ENCODE peak calls at places on chromosomes 16 and 17, in six cellular contexts. One of them, this sample, is unnamed.

GRCh38 chr16:79801550-79802090 is 201.1 kb upstream of the MAF start:
- DNase-seq in CD8-positive, alpha-beta T cell: no peak
- DNase-seq in left ventricle myocardium inferior: no peak
- DNase-seq in IMR-90: no peak
- DNase-seq in mammary epithelial cell: peak; percentile 25
- DNase-seq in tibial nerve: no peak
- DNase-seq in this sample: no peak

GRCh38 chr16:13168091-13168572 is 266.7 kb downstream of the SHISA9 start:
- DNase-seq in CD8-positive, alpha-beta T cell: no peak
- DNase-seq in IMR-90: no peak
- DNase-seq in mammary epithelial cell: peak; percentile 88
- DNase-seq in tibial nerve: no peak
- DNase-seq in left ventricle myocardium inferior: no peak
- DNase-seq in this sample: no peak

GRCh38 chr17:57442401-57442823 is 186.1 kb downstream of the MSI2 start:
- DNase-seq in IMR-90: peak; percentile 91
- DNase-seq in mammary epithelial cell: no peak
- DNase-seq in CD8-positive, alpha-beta T cell: no peak
- DNase-seq in tibial nerve: no peak
- DNase-seq in left ventricle myocardium inferior: no peak
- DNase-seq in this sample: no peak

GRCh38 chr16:15650019-15650697 is at the start of gene NDE1:
- DNase-seq in IMR-90: peak; percentile 85
- DNase-seq in tibial nerve: peak; percentile 82
- DNase-seq in mammary epithelial cell: peak; percentile 90
- DNase-seq in left ventricle myocardium inferior: peak; percentile 94
- DNase-seq in CD8-positive, alpha-beta T cell: peak; percentile 66
- DNase-seq in this sample: peak; percentile 95

GRCh38 chr17:82876602-82877391 is 37.0 kb upstream of the ZNF750 start:
- DNase-seq in mammary epithelial cell: peak; percentile 81
- DNase-seq in tibial nerve: peak; percentile 64
- DNase-seq in IMR-90: peak; percentile 78
- DNase-seq in CD8-positive, alpha-beta T cell: no peak
- DNase-seq in left ventricle myocardium inferior: peak; percentile 78
- DNase-seq in this sample: peak; percentile 89

GRCh38 chr16:22300427-22301071 is 3.3 kb downstream of the POLR3E start:
- DNase-seq in tibial nerve: peak; percentile 36
- DNase-seq in mammary epithelial cell: peak; percentile 39
- DNase-seq in IMR-90: peak; percentile 62
- DNase-seq in left ventricle myocardium inferior: peak; percentile 59
- DNase-seq in CD8-positive, alpha-beta T cell: no peak
- DNase-seq in this sample: no peak

GRCh38 chr17:82328994-82329507 is 4.5 kb downstream of the SECTM1 start:
- DNase-seq in CD8-positive, alpha-beta T cell: no peak
- DNase-seq in IMR-90: no peak
- DNase-seq in tibial nerve: no peak
- DNase-seq in mammary epithelial cell: no peak
- DNase-seq in left ventricle myocardium inferior: no peak
- DNase-seq in this sample: no peak

GRCh38 chr17:77373298-77374169 is 232.8 kb downstream of the SEC14L1 start:
- DNase-seq in CD8-positive, alpha-beta T cell: peak; percentile 22
- DNase-seq in mammary epithelial cell: no peak
- DNase-seq in IMR-90: no peak
- DNase-seq in tibial nerve: peak; percentile 52
- DNase-seq in left ventricle myocardium inferior: peak; percentile 50
- DNase-seq in this sample: peak; percentile 87

GRCh38 chr17:41919165-41919817 is 540 bp upstream of the ACLY start:
- DNase-seq in IMR-90: no peak
- DNase-seq in left ventricle myocardium inferior: no peak
- DNase-seq in tibial nerve: peak; percentile 55
- DNase-seq in CD8-positive, alpha-beta T cell: no peak
- DNase-seq in mammary epithelial cell: no peak
- DNase-seq in this sample: no peak

GRCh38 chr16:7835032-7835431 is 502.4 kb downstream of the RBFOX1 start:
- DNase-seq in mammary epithelial cell: no peak
- DNase-seq in tibial nerve: no peak
- DNase-seq in CD8-positive, alpha-beta T cell: no peak
- DNase-seq in left ventricle myocardium inferior: no peak
- DNase-seq in IMR-90: no peak
- DNase-seq in this sample: no peak

GRCh38 chr17:40035162-40035559 is 19.0 kb downstream of the MED24 start:
- DNase-seq in mammary epithelial cell: no peak
- DNase-seq in IMR-90: peak; percentile 47
- DNase-seq in left ventricle myocardium inferior: no peak
- DNase-seq in CD8-positive, alpha-beta T cell: no peak
- DNase-seq in tibial nerve: no peak
- DNase-seq in this sample: peak; percentile 35

GRCh38 chr17:61415374-61416210 is 15.9 kb downstream of the TBX2 start:
- DNase-seq in tibial nerve: no peak
- DNase-seq in mammary epithelial cell: no peak
- DNase-seq in left ventricle myocardium inferior: no peak
- DNase-seq in CD8-positive, alpha-beta T cell: no peak
- DNase-seq in IMR-90: peak; percentile 37
- DNase-seq in this sample: no peak

GRCh38 chr17:17933775-17934174 is 38.4 kb downstream of the TOM1L2 start:
- DNase-seq in left ventricle myocardium inferior: no peak
- DNase-seq in mammary epithelial cell: no peak
- DNase-seq in tibial nerve: no peak
- DNase-seq in IMR-90: peak; percentile 67
- DNase-seq in CD8-positive, alpha-beta T cell: no peak
- DNase-seq in this sample: no peak

GRCh38 chr17:901964-902363 is 77.6 kb downstream of the NXN start:
- DNase-seq in mammary epithelial cell: no peak
- DNase-seq in left ventricle myocardium inferior: no peak
- DNase-seq in CD8-positive, alpha-beta T cell: no peak
- DNase-seq in tibial nerve: no peak
- DNase-seq in IMR-90: peak; percentile 30
- DNase-seq in this sample: no peak

GRCh38 chr17:57861737-57862409 is 12.0 kb upstream of the MRPS23 start:
- DNase-seq in mammary epithelial cell: no peak
- DNase-seq in left ventricle myocardium inferior: peak; percentile 78
- DNase-seq in IMR-90: no peak
- DNase-seq in tibial nerve: peak; percentile 53
- DNase-seq in CD8-positive, alpha-beta T cell: no peak
- DNase-seq in this sample: peak; percentile 88

GRCh38 chr16:30838876-30839471 is 52.0 kb upstream of the ZNF629 start:
- DNase-seq in CD8-positive, alpha-beta T cell: no peak
- DNase-seq in left ventricle myocardium inferior: no peak
- DNase-seq in tibial nerve: no peak
- DNase-seq in mammary epithelial cell: no peak
- DNase-seq in IMR-90: no peak
- DNase-seq in this sample: no peak

GRCh38 chr16:17343028-17343427 is 127.7 kb downstream of the XYLT1 start:
- DNase-seq in CD8-positive, alpha-beta T cell: peak; percentile 21
- DNase-seq in IMR-90: no peak
- DNase-seq in tibial nerve: no peak
- DNase-seq in left ventricle myocardium inferior: no peak
- DNase-seq in mammary epithelial cell: no peak
- DNase-seq in this sample: no peak

GRCh38 chr17:71251276-71251675 is 869.5 kb upstream of the SOX9 start:
- DNase-seq in mammary epithelial cell: peak; percentile 27
- DNase-seq in IMR-90: peak; percentile 41
- DNase-seq in left ventricle myocardium inferior: no peak
- DNase-seq in tibial nerve: no peak
- DNase-seq in CD8-positive, alpha-beta T cell: no peak
- DNase-seq in this sample: no peak

GRCh38 chr17:55524440-55525220 is 13.4 kb upstream of the SMIM36 start:
- DNase-seq in mammary epithelial cell: no peak
- DNase-seq in IMR-90: no peak
- DNase-seq in CD8-positive, alpha-beta T cell: no peak
- DNase-seq in left ventricle myocardium inferior: no peak
- DNase-seq in tibial nerve: no peak
- DNase-seq in this sample: no peak

GRCh38 chr17:10754109-10754508 is 24.3 kb upstream of the TMEM220 start:
- DNase-seq in left ventricle myocardium inferior: no peak
- DNase-seq in CD8-positive, alpha-beta T cell: no peak
- DNase-seq in tibial nerve: no peak
- DNase-seq in IMR-90: peak; percentile 11
- DNase-seq in mammary epithelial cell: no peak
- DNase-seq in this sample: no peak

GRCh38 chr17:16926591-16927451 is 45.1 kb downstream of the TNFRSF13B start:
- DNase-seq in left ventricle myocardium inferior: peak; percentile 5
- DNase-seq in CD8-positive, alpha-beta T cell: no peak
- DNase-seq in mammary epithelial cell: no peak
- DNase-seq in IMR-90: no peak
- DNase-seq in tibial nerve: no peak
- DNase-seq in this sample: peak; percentile 62

GRCh38 chr17:62995377-62995885 is 29.4 kb downstream of the TANC2 start:
- DNase-seq in CD8-positive, alpha-beta T cell: no peak
- DNase-seq in mammary epithelial cell: peak; percentile 43
- DNase-seq in IMR-90: peak; percentile 43
- DNase-seq in tibial nerve: no peak
- DNase-seq in left ventricle myocardium inferior: no peak
- DNase-seq in this sample: no peak

GRCh38 chr17:41024702-41025101 is 2.3 kb downstream of the KRTAP1-5 start:
- DNase-seq in mammary epithelial cell: no peak
- DNase-seq in left ventricle myocardium inferior: no peak
- DNase-seq in IMR-90: peak; percentile 14
- DNase-seq in tibial nerve: no peak
- DNase-seq in CD8-positive, alpha-beta T cell: no peak
- DNase-seq in this sample: no peak

GRCh38 chr16:5604770-5605169 is 507.2 kb upstream of the EEF2KMT start:
- DNase-seq in tibial nerve: no peak
- DNase-seq in mammary epithelial cell: no peak
- DNase-seq in IMR-90: no peak
- DNase-seq in left ventricle myocardium inferior: no peak
- DNase-seq in CD8-positive, alpha-beta T cell: no peak
- DNase-seq in this sample: no peak

GRCh38 chr17:78172284-78173024 is 4.1 kb downstream of the SYNGR2 start:
- DNase-seq in CD8-positive, alpha-beta T cell: no peak
- DNase-seq in mammary epithelial cell: no peak
- DNase-seq in IMR-90: peak; percentile 49
- DNase-seq in left ventricle myocardium inferior: peak; percentile 56
- DNase-seq in tibial nerve: peak; percentile 25
- DNase-seq in this sample: no peak

DNA sequence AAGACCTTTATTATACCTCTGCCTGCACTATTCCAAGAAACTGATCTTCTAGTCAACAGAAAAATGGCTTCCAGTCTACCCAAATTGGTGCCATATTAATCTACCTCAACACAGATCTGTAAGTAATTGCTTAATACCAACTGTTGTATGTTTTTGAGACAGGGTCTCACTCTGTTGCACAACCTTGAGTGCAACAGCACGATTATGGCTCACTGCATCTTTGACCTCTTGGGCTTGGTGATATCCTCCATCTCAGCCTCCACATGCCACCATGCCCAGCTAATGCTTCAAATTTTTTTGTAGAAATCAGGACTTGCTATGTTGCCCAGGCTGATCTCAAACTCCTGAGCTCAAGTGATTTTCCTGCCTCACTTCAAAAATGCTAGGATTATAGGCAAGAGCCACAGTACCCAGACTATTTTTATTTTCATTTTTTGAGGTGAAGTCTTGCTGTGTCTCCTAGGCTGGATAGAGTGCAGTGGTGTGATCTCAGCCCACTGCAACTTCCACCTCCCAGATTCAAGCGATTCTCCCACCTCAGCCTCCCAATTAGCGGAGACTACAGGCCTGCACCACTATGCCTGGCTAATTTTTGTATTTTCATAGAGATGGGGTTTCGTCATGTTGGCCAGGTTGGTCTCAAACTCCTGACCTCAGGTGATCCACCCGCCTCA is 14.4 kb downstream of the NUFIP2 start:
- DNase-seq in tibial nerve: no peak
- DNase-seq in CD8-positive, alpha-beta T cell: no peak
- DNase-seq in left ventricle myocardium inferior: no peak
- DNase-seq in IMR-90: no peak
- DNase-seq in mammary epithelial cell: no peak
- DNase-seq in this sample: no peak
- H3K9me3 ChIP-seq in tibial nerve: no peaks in the 10 kb centered on the region
- H3K9me3 ChIP-seq in CD8-positive, alpha-beta T cell: no peaks in the 10 kb centered on the region
- H3K9me3 ChIP-seq in left ventricle myocardium inferior: no peaks in the 10 kb centered on the region
- H3K9me3 ChIP-seq in IMR-90: no peaks in the 10 kb centered on the region
- H3K9me3 ChIP-seq in mammary epithelial cell: peaks cover 6% of the 10 kb centered on the region
- H3K9me3 ChIP-seq in this sample: no peaks in the 10 kb centered on the region

GRCh38 chr16:3306078-3306477 is 781 bp downstream of the ZNF75A start:
- DNase-seq in mammary epithelial cell: no peak
- DNase-seq in left ventricle myocardium inferior: no peak
- DNase-seq in tibial nerve: no peak
- DNase-seq in CD8-positive, alpha-beta T cell: no peak
- DNase-seq in IMR-90: no peak
- DNase-seq in this sample: no peak
- H3K9me3 ChIP-seq in mammary epithelial cell: peaks cover 41% of the 10 kb centered on the region
- H3K9me3 ChIP-seq in left ventricle myocardium inferior: peaks cover 86% of the 10 kb centered on the region
- H3K9me3 ChIP-seq in tibial nerve: peaks cover 4% of the 10 kb centered on the region
- H3K9me3 ChIP-seq in CD8-positive, alpha-beta T cell: peaks cover 17% of the 10 kb centered on the region
- H3K9me3 ChIP-seq in IMR-90: peaks cover 48% of the 10 kb centered on the region
- H3K9me3 ChIP-seq in this sample: peaks cover 12% of the 10 kb centered on the region

GRCh38 chr17:38798614-38799500 is 499 bp downstream of the PIP4K2B start:
- DNase-seq in CD8-positive, alpha-beta T cell: no peak
- DNase-seq in left ventricle myocardium inferior: peak; percentile 58
- DNase-seq in mammary epithelial cell: peak; percentile 43
- DNase-seq in IMR-90: peak; percentile 35
- DNase-seq in tibial nerve: peak; percentile 9
- DNase-seq in this sample: no peak

GRCh38 chr17:38799501-38800236 is at the start of gene PIP4K2B:
- DNase-seq in CD8-positive, alpha-beta T cell: peak; percentile 58
- DNase-seq in mammary epithelial cell: peak; percentile 95
- DNase-seq in left ventricle myocardium inferior: peak; percentile 97
- DNase-seq in tibial nerve: peak; percentile 88
- DNase-seq in IMR-90: peak; percentile 98
- DNase-seq in this sample: peak; percentile 98

GRCh38 chr17:38797091-38797490 is 2.3 kb downstream of the PIP4K2B start:
- DNase-seq in mammary epithelial cell: peak; percentile 66
- DNase-seq in IMR-90: peak; percentile 55
- DNase-seq in tibial nerve: no peak
- DNase-seq in CD8-positive, alpha-beta T cell: no peak
- DNase-seq in left ventricle myocardium inferior: no peak
- DNase-seq in this sample: no peak

GRCh38 chr17:38796451-38796850 is 2.9 kb downstream of the PIP4K2B start:
- DNase-seq in CD8-positive, alpha-beta T cell: no peak
- DNase-seq in tibial nerve: no peak
- DNase-seq in mammary epithelial cell: no peak
- DNase-seq in IMR-90: no peak
- DNase-seq in left ventricle myocardium inferior: no peak
- DNase-seq in this sample: no peak

DNA sequence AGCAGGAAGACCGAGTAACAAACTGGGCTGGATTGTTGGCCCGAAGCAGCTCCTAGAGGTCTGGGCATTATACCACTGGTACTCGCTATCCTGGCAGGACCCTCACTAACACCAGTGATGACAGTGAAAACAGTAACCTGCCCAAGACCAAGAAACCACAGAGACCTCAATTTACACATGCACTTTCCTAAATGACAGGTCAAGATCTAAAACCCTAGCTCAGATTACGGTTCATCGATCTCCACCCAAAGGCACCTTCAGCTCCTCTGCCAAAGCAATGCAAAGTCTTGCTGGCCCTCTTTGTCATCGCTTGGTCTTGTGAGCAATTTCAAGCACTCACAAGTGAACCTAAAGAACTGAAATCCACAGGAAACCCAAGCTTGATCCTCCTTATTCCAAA is 1.5 kb downstream of the PIP4K2B start:
- DNase-seq in left ventricle myocardium inferior: no peak
- DNase-seq in tibial nerve: no peak
- DNase-seq in CD8-positive, alpha-beta T cell: no peak
- DNase-seq in mammary epithelial cell: no peak
- DNase-seq in IMR-90: peak; percentile 18
- DNase-seq in this sample: no peak
- H3K9me3 ChIP-seq in left ventricle myocardium inferior: no peaks in the 10 kb centered on the region
- H3K9me3 ChIP-seq in tibial nerve: no peaks in the 10 kb centered on the region
- H3K9me3 ChIP-seq in CD8-positive, alpha-beta T cell: no peaks in the 10 kb centered on the region
- H3K9me3 ChIP-seq in mammary epithelial cell: no peaks in the 10 kb centered on the region
- H3K9me3 ChIP-seq in IMR-90: no peaks in the 10 kb centered on the region
- H3K9me3 ChIP-seq in this sample: no peaks in the 10 kb centered on the region

GRCh38 chr16:68563631-68564366 is 24.7 kb downstream of the ZFP90 start:
- DNase-seq in IMR-90: no peak
- DNase-seq in tibial nerve: no peak
- DNase-seq in mammary epithelial cell: no peak
- DNase-seq in left ventricle myocardium inferior: no peak
- DNase-seq in CD8-positive, alpha-beta T cell: no peak
- DNase-seq in this sample: no peak
- H3K9me3 ChIP-seq in IMR-90: peaks cover 87% of the 10 kb centered on the region
- H3K9me3 ChIP-seq in tibial nerve: peaks cover 62% of the 10 kb centered on the region
- H3K9me3 ChIP-seq in mammary epithelial cell: peaks cover 80% of the 10 kb centered on the region
- H3K9me3 ChIP-seq in left ventricle myocardium inferior: peaks cover 100% of the 10 kb centered on the region
- H3K9me3 ChIP-seq in CD8-positive, alpha-beta T cell: peaks cover 68% of the 10 kb centered on the region
- H3K9me3 ChIP-seq in this sample: peaks cover 37% of the 10 kb centered on the region

This sample was measured in aorta.